ENCODE peak calls at places on chromosome 16, in six cellular contexts. One of them, this sample, is unnamed.

GRCh38 chr16:72317378-72317777 is 145.4 kb upstream of the PMFBP1 start:
- DNase-seq in A549: no peak
- DNase-seq in HepG2: no peak
- DNase-seq in IMR-90: peak
- DNase-seq in K562: no peak
- DNase-seq in GM12878: no peak
- DNase-seq in this sample: no peak

GRCh38 chr16:68364601-68364998 is 53.8 kb downstream of the PRMT7 start:
- DNase-seq in A549: no peak
- DNase-seq in HepG2: no peak
- DNase-seq in IMR-90: peak
- DNase-seq in K562: no peak
- DNase-seq in GM12878: no peak
- DNase-seq in this sample: no peak

GRCh38 chr16:19415461-19415860 is 2.2 kb upstream of the TMC5 start:
- DNase-seq in A549: no peak
- DNase-seq in HepG2: no peak
- DNase-seq in IMR-90: no peak
- DNase-seq in K562: no peak
- DNase-seq in GM12878: no peak
- DNase-seq in this sample: no peak

GRCh38 chr16:50697881-50698767 is 4.7 kb downstream of the NOD2 start:
- DNase-seq in A549: no peak
- DNase-seq in HepG2: no peak
- DNase-seq in IMR-90: peak
- DNase-seq in K562: no peak
- DNase-seq in GM12878: peak
- DNase-seq in this sample: no peak

GRCh38 chr16:71767060-71767900 is 41.4 kb downstream of the AP1G1 start:
- DNase-seq in A549: no peak
- DNase-seq in HepG2: no peak
- DNase-seq in IMR-90: no peak
- DNase-seq in K562: no peak
- DNase-seq in GM12878: no peak
- DNase-seq in this sample: no peak

GRCh38 chr16:51289336-51289735 is 138.3 kb upstream of the SALL1 start:
- DNase-seq in A549: no peak
- DNase-seq in HepG2: no peak
- DNase-seq in IMR-90: no peak
- DNase-seq in K562: no peak
- DNase-seq in GM12878: no peak
- DNase-seq in this sample: no peak

GRCh38 chr16:77825196-77825595 is 36.8 kb downstream of the VAT1L start:
- DNase-seq in A549: no peak
- DNase-seq in HepG2: no peak
- DNase-seq in IMR-90: no peak
- DNase-seq in K562: no peak
- DNase-seq in GM12878: no peak
- DNase-seq in this sample: no peak

GRCh38 chr16:75000481-75001081 is 1.8 kb downstream of the ZNRF1 start:
- DNase-seq in A549: no peak
- DNase-seq in HepG2: no peak
- DNase-seq in IMR-90: peak
- DNase-seq in K562: no peak
- DNase-seq in GM12878: no peak
- DNase-seq in this sample: no peak

GRCh38 chr16:85166281-85166680 is 54.0 kb upstream of the CIBAR2 start:
- DNase-seq in A549: no peak
- DNase-seq in HepG2: no peak
- DNase-seq in IMR-90: peak
- DNase-seq in K562: no peak
- DNase-seq in GM12878: no peak
- DNase-seq in this sample: no peak

GRCh38 chr16:85822145-85822544 is 22.6 kb downstream of the COX4I1 start:
- DNase-seq in A549: no peak
- DNase-seq in HepG2: no peak
- DNase-seq in IMR-90: no peak
- DNase-seq in K562: no peak
- DNase-seq in GM12878: no peak
- DNase-seq in this sample: no peak

GRCh38 chr16:15616475-15616874 is 26.5 kb downstream of the MARF1 start:
- DNase-seq in A549: no peak
- DNase-seq in HepG2: no peak
- DNase-seq in IMR-90: no peak
- DNase-seq in K562: no peak
- DNase-seq in GM12878: no peak
- DNase-seq in this sample: no peak

GRCh38 chr16:12057276-12057675 is 80.7 kb downstream of the SNX29 start:
- DNase-seq in A549: no peak
- DNase-seq in HepG2: no peak
- DNase-seq in IMR-90: peak
- DNase-seq in K562: no peak
- DNase-seq in GM12878: no peak
- DNase-seq in this sample: no peak

GRCh38 chr16:73010150-73010676 is 37.7 kb downstream of the ZFHX3 start:
- DNase-seq in A549: no peak
- DNase-seq in HepG2: no peak
- DNase-seq in IMR-90: no peak
- DNase-seq in K562: no peak
- DNase-seq in GM12878: no peak
- DNase-seq in this sample: no peak

GRCh38 chr16:47477680-47478079 is 16.5 kb downstream of the PHKB start:
- DNase-seq in A549: no peak
- DNase-seq in HepG2: no peak
- DNase-seq in IMR-90: peak
- DNase-seq in K562: no peak
- DNase-seq in GM12878: no peak
- DNase-seq in this sample: no peak

GRCh38 chr16:4586297-4586696 is 28.4 kb downstream of the UBALD1 start:
- DNase-seq in A549: no peak
- DNase-seq in HepG2: no peak
- DNase-seq in IMR-90: no peak
- DNase-seq in K562: no peak
- DNase-seq in GM12878: no peak
- DNase-seq in this sample: no peak

GRCh38 chr16:56910114-56910511 is 21.8 kb upstream of the HERPUD1 start:
- DNase-seq in A549: no peak
- DNase-seq in HepG2: no peak
- DNase-seq in IMR-90: no peak
- DNase-seq in K562: no peak
- DNase-seq in GM12878: no peak
- DNase-seq in this sample: no peak

GRCh38 chr16:53131363-53132071 is 76.7 kb downstream of the CHD9 start:
- DNase-seq in A549: peak
- DNase-seq in HepG2: peak
- DNase-seq in IMR-90: peak
- DNase-seq in K562: peak
- DNase-seq in GM12878: no peak
- DNase-seq in this sample: peak

GRCh38 chr16:83932955-83933673 is 19.9 kb upstream of the OSGIN1 start:
- DNase-seq in A549: no peak
- DNase-seq in HepG2: no peak
- DNase-seq in IMR-90: peak
- DNase-seq in K562: no peak
- DNase-seq in GM12878: no peak
- DNase-seq in this sample: no peak

GRCh38 chr16:30092373-30093010 is 768 bp upstream of the TBX6 start:
- DNase-seq in A549: peak
- DNase-seq in HepG2: peak
- DNase-seq in IMR-90: peak
- DNase-seq in K562: peak
- DNase-seq in GM12878: peak
- DNase-seq in this sample: peak

GRCh38 chr16:57999971-58000705 is at the start of gene ZNF319:
- DNase-seq in A549: no peak
- DNase-seq in HepG2: no peak
- DNase-seq in IMR-90: no peak
- DNase-seq in K562: peak
- DNase-seq in GM12878: no peak
- DNase-seq in this sample: no peak

GRCh38 chr16:85372627-85373372 is 240.3 kb upstream of the GSE1 start:
- DNase-seq in A549: no peak
- DNase-seq in HepG2: peak
- DNase-seq in IMR-90: peak
- DNase-seq in K562: peak
- DNase-seq in GM12878: no peak
- DNase-seq in this sample: no peak

GRCh38 chr16:75109732-75110243 is 6.8 kb downstream of the LDHD start:
- DNase-seq in A549: no peak
- DNase-seq in HepG2: no peak
- DNase-seq in IMR-90: no peak
- DNase-seq in K562: no peak
- DNase-seq in GM12878: no peak
- DNase-seq in this sample: no peak

GRCh38 chr16:23757937-23758619 is 3.3 kb downstream of the CHP2 start:
- DNase-seq in A549: no peak
- DNase-seq in HepG2: no peak
- DNase-seq in IMR-90: no peak
- DNase-seq in K562: no peak
- DNase-seq in GM12878: no peak
- DNase-seq in this sample: no peak

GRCh38 chr16:23753908-23754593 is 775 bp upstream of the CHP2 start:
- DNase-seq in A549: no peak
- DNase-seq in HepG2: no peak
- DNase-seq in IMR-90: no peak
- DNase-seq in K562: no peak
- DNase-seq in GM12878: no peak
- DNase-seq in this sample: no peak

GRCh38 chr16:23755484-23755809 is 621 bp downstream of the CHP2 start:
- DNase-seq in A549: no peak
- DNase-seq in HepG2: no peak
- DNase-seq in IMR-90: no peak
- DNase-seq in K562: no peak
- DNase-seq in GM12878: no peak
- DNase-seq in this sample: no peak

GRCh38 chr16:23757116-23757515 is 2.3 kb downstream of the CHP2 start:
- DNase-seq in A549: no peak
- DNase-seq in HepG2: no peak
- DNase-seq in IMR-90: no peak
- DNase-seq in K562: no peak
- DNase-seq in GM12878: no peak
- DNase-seq in this sample: no peak

GRCh38 chr16:23754594-23755483 is at the start of gene CHP2:
- DNase-seq in A549: no peak
- DNase-seq in HepG2: no peak
- DNase-seq in IMR-90: no peak
- DNase-seq in K562: peak
- DNase-seq in GM12878: no peak
- DNase-seq in this sample: peak
- TF ChIP-seq BHLHE40 in A549: no peak
- TF ChIP-seq BHLHE40 in HepG2: no peak
- TF ChIP-seq BHLHE40 in IMR-90: no peak
- TF ChIP-seq BHLHE40 in K562: no peak
- TF ChIP-seq BHLHE40 in GM12878: peak
- TF ChIP-seq BHLHE40 in this sample: no peak

GRCh38 chr16:7284780-7285179 is 47.9 kb upstream of the RBFOX1 start:
- DNase-seq in A549: no peak
- DNase-seq in HepG2: no peak
- DNase-seq in IMR-90: no peak
- DNase-seq in K562: no peak
- DNase-seq in GM12878: no peak
- DNase-seq in this sample: no peak

GRCh38 chr16:7285520-7285919 is 47.1 kb upstream of the RBFOX1 start:
- DNase-seq in A549: no peak
- DNase-seq in HepG2: no peak
- DNase-seq in IMR-90: no peak
- DNase-seq in K562: no peak
- DNase-seq in GM12878: no peak
- DNase-seq in this sample: no peak

GRCh38 chr16:7294020-7294419 is 38.6 kb upstream of the RBFOX1 start:
- DNase-seq in A549: no peak
- DNase-seq in HepG2: no peak
- DNase-seq in IMR-90: no peak
- DNase-seq in K562: no peak
- DNase-seq in GM12878: no peak
- DNase-seq in this sample: no peak

GRCh38 chr16:7289299-7289698 is 43.3 kb upstream of the RBFOX1 start:
- DNase-seq in A549: no peak
- DNase-seq in HepG2: no peak
- DNase-seq in IMR-90: no peak
- DNase-seq in K562: no peak
- DNase-seq in GM12878: no peak
- DNase-seq in this sample: no peak
- TF ChIP-seq BHLHE40 in A549: no peak
- TF ChIP-seq BHLHE40 in HepG2: no peak
- TF ChIP-seq BHLHE40 in IMR-90: no peak
- TF ChIP-seq BHLHE40 in K562: no peak
- TF ChIP-seq BHLHE40 in GM12878: no peak
- TF ChIP-seq BHLHE40 in this sample: no peak

DNA sequence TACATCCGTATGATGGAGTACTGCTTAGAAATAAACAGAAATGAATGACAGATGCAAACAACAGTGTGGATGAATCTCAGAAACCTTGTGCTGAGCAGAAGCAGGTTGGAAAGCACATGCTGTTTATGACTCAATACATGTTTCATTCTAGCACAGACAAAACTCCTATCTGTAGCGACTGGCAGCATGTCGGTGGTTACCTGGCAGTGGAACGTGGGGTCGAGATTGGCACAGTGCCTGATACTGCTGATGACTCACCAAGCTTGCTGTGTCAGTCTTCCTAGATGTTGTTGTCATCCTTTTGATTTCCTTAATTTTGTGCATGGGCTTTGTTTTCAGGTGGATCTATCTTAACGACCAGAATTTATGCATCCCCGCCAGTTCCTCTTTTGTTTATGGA is 62.1 kb downstream of the GAN start:
- DNase-seq in A549: no peak
- DNase-seq in HepG2: no peak
- DNase-seq in IMR-90: no peak
- DNase-seq in K562: no peak
- DNase-seq in GM12878: no peak
- DNase-seq in this sample: no peak
- TF ChIP-seq BHLHE40 in A549: no peak
- TF ChIP-seq BHLHE40 in HepG2: no peak
- TF ChIP-seq BHLHE40 in IMR-90: no peak
- TF ChIP-seq BHLHE40 in K562: no peak
- TF ChIP-seq BHLHE40 in GM12878: no peak
- TF ChIP-seq BHLHE40 in this sample: no peak

GRCh38 chr16:67027046-67027445 is 1.9 kb upstream of the CBFB start:
- DNase-seq in A549: no peak
- DNase-seq in HepG2: no peak
- DNase-seq in IMR-90: no peak
- DNase-seq in K562: no peak
- DNase-seq in GM12878: no peak
- DNase-seq in this sample: no peak

GRCh38 chr16:67030221-67030962 is 1.4 kb downstream of the CBFB start:
- DNase-seq in A549: no peak
- DNase-seq in HepG2: no peak
- DNase-seq in IMR-90: no peak
- DNase-seq in K562: no peak
- DNase-seq in GM12878: no peak
- DNase-seq in this sample: no peak

GRCh38 chr16:67028555-67029248 is at the start of gene CBFB:
- DNase-seq in A549: peak
- DNase-seq in HepG2: peak
- DNase-seq in IMR-90: peak
- DNase-seq in K562: peak
- DNase-seq in GM12878: peak
- DNase-seq in this sample: peak

GRCh38 chr16:67028167-67028554 is 788 bp upstream of the CBFB start:
- DNase-seq in A549: no peak
- DNase-seq in HepG2: no peak
- DNase-seq in IMR-90: no peak
- DNase-seq in K562: no peak
- DNase-seq in GM12878: no peak
- DNase-seq in this sample: no peak

GRCh38 chr16:67029249-67030096 is 524 bp downstream of the CBFB start:
- DNase-seq in A549: peak
- DNase-seq in HepG2: no peak
- DNase-seq in IMR-90: peak
- DNase-seq in K562: peak
- DNase-seq in GM12878: no peak
- DNase-seq in this sample: no peak
- TF ChIP-seq BHLHE40 in A549: no peak
- TF ChIP-seq BHLHE40 in HepG2: no peak
- TF ChIP-seq BHLHE40 in IMR-90: no peak
- TF ChIP-seq BHLHE40 in K562: no peak
- TF ChIP-seq BHLHE40 in GM12878: peak
- TF ChIP-seq BHLHE40 in this sample: no peak

This sample was measured in HEK293T.